ENCODE peak calls at places on chromosome X, in eight cellular contexts. Z is A549; J is dorsolateral prefrontal cortex; I is breast epithelium; L is CD4-positive, alpha-beta T cell; D is fibroblast of lung; A is substantia nigra; B is IMR-90. N is an unnamed sample.

GRCh38 chrX:153902388-153902787 is 2.1 kb upstream of the AVPR2 start:
- DNase-seq in Z (no peak), J (no peak), I (no peak), L (no peak), D (no peak), A (no peak), B (no peak), N (no peak)

GRCh38 chrX:109886122-109886761 is 116.7 kb upstream of the TMEM164 start:
- DNase-seq in Z (peak; percentile 53), J (no peak), I (no peak), L (no peak), D (peak; percentile 24), A (no peak), B (peak; percentile 63), N (peak; percentile 26)

GRCh38 chrX:20906571-20906970 is 467.6 kb upstream of the CNKSR2 start:
- DNase-seq in Z (no peak), J (no peak), I (no peak), L (no peak), D (peak; percentile 1), A (no peak), B (no peak), N (no peak)

GRCh38 chrX:10175317-10175871 is 18.6 kb downstream of the CLCN4 start:
- DNase-seq in Z (no peak), J (no peak), I (no peak), L (no peak), D (peak; percentile 82), A (no peak), B (peak; percentile 77), N (no peak)

GRCh38 chrX:6778547-6779231 is 243.8 kb upstream of the VCX3A start:
- DNase-seq in Z (no peak), J (peak; percentile 41), I (no peak), L (no peak), D (no peak), A (peak; percentile 23), B (no peak), N (no peak)

GRCh38 chrX:101485212-101486064 is at the start of gene ARMCX4:
- DNase-seq in Z (no peak), J (peak; percentile 87), I (peak; percentile 46), L (peak; percentile 51), D (peak; percentile 74), A (peak; percentile 63), B (peak; percentile 62), N (no peak)

GRCh38 chrX:20372533-20372932 is 105.8 kb upstream of the RPS6KA3 start:
- DNase-seq in Z (no peak), J (no peak), I (no peak), L (no peak), D (peak; percentile 63), A (no peak), B (no peak), N (no peak)

GRCh38 chrX:101357166-101357795 is 8.7 kb upstream of the TIMM8A start:
- DNase-seq in Z (no peak), J (no peak), I (no peak), L (no peak), D (no peak), A (no peak), B (peak; percentile 12), N (no peak)

GRCh38 chrX:41335590-41336331 is 1.8 kb downstream of the DDX3X start:
- DNase-seq in Z (no peak), J (no peak), I (no peak), L (no peak), D (peak; percentile 68), A (no peak), B (peak; percentile 80), N (no peak)

GRCh38 chrX:108275732-108276131 is 162.5 kb downstream of the COL4A6 start:
- DNase-seq in Z (no peak), J (no peak), I (no peak), L (no peak), D (no peak), A (no peak), B (no peak), N (no peak)

GRCh38 chrX:15623074-15623473 is 22.3 kb upstream of the ACE2 start:
- DNase-seq in Z (no peak), J (no peak), I (no peak), L (no peak), D (no peak), A (no peak), B (no peak), N (no peak)

GRCh38 chrX:68083510-68083909 is 349.8 kb downstream of the OPHN1 start:
- DNase-seq in Z (no peak), J (no peak), I (no peak), L (no peak), D (peak; percentile 66), A (no peak), B (peak; percentile 7), N (no peak)

GRCh38 chrX:54043696-54044125 is 562 bp downstream of the PHF8 start:
- DNase-seq in Z (no peak), J (peak; percentile 59), I (no peak), L (no peak), D (peak; percentile 30), A (no peak), B (peak; percentile 10), N (peak; percentile 36)

GRCh38 chrX:42531431-42531830 is 246.5 kb downstream of the PPP1R2C start:
- DNase-seq in Z (no peak), J (no peak), I (no peak), L (no peak), D (no peak), A (no peak), B (no peak), N (no peak)

GRCh38 chrX:110449312-110449711 is 90.7 kb downstream of the RTL9 start:
- DNase-seq in Z (no peak), J (no peak), I (no peak), L (no peak), D (no peak), A (no peak), B (no peak), N (no peak)

GRCh38 chrX:107718156-107718621 is 57.4 kb downstream of the TSC22D3 start:
- DNase-seq in Z (peak; percentile 67), J (no peak), I (peak; percentile 87), L (peak; percentile 55), D (peak; percentile 58), A (peak; percentile 13), B (peak; percentile 78), N (peak; percentile 90)

GRCh38 chrX:39667191-39667590 is 430.6 kb downstream of the BCOR start:
- DNase-seq in Z (no peak), J (no peak), I (no peak), L (no peak), D (peak; percentile 14), A (no peak), B (no peak), N (no peak)

GRCh38 chrX:153934473-153935325 is at the start of gene NAA10:
- DNase-seq in Z (peak; percentile 72), J (peak; percentile 73), I (peak; percentile 63), L (peak; percentile 62), D (peak; percentile 65), A (peak; percentile 66), B (peak; percentile 63), N (peak; percentile 69)

DNA sequence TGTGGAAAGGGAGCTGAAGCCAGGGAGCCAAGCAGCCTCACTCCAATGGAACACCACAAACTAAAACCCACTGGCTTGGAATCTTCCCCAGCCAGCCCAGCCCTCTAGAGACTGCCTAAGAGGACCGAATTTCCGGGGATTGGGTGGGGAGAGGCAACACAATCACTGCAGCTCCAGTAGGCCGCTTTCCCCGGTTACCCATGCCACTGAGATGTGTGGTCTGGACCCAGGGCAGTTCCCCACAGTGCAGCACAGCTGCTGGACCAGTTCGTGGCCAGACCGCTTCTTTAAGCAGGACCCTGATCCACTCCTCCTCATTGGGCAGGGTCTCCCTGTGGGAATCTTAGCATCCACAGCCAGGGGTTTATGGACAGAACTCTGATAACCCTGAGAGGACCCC is 91.9 kb upstream of the PAGE3 start:
- DNase-seq in Z (no peak), J (no peak), I (no peak), L (no peak), D (no peak), A (no peak), B (no peak), N (no peak)
- H3K27ac ChIP-seq in Z (no peak overlapping the region), J (no peak overlapping the region), I (no peak overlapping the region), L (no peak overlapping the region), D (no peak overlapping the region), A (no peak overlapping the region), B (no peak overlapping the region), N (no peak overlapping the region)

DNA sequence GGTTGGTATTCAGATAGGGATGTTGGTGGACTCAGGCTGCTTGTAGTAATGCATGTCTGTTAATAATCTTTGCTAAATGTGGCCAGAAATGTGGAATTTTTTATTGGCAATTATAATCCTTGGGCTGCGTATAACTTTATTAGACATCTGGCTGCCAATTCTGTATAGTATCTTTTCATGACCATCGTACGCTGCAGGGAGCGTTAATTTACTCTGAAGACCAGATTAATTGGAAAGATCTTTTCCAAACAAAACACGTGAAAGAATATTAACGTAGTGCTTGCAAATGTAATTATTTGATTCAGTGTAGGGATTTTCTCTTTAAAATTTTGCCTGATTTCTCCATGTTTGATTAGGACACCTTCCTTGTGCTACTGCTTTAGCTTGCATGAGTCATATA is 38.8 kb upstream of the FTHL17 start:
- DNase-seq in Z (no peak), J (no peak), I (no peak), L (no peak), D (no peak), A (no peak), B (no peak), N (no peak)
- H3K27ac ChIP-seq in Z (no peak overlapping the region), J (no peak overlapping the region), I (no peak overlapping the region), L (no peak overlapping the region), D (no peak overlapping the region), A (no peak overlapping the region), B (no peak overlapping the region), N (no peak overlapping the region)

GRCh38 chrX:14377427-14377826 is 151.9 kb upstream of the GLRA2 start:
- DNase-seq in Z (no peak), J (no peak), I (no peak), L (no peak), D (no peak), A (no peak), B (no peak), N (no peak)

GRCh38 chrX:14380044-14380443 is 149.3 kb upstream of the GLRA2 start:
- DNase-seq in Z (no peak), J (no peak), I (no peak), L (no peak), D (no peak), A (no peak), B (no peak), N (no peak)
- H3K27ac ChIP-seq in Z (no peak overlapping the region), J (no peak overlapping the region), I (no peak overlapping the region), L (no peak overlapping the region), D (no peak overlapping the region), A (no peak overlapping the region), B (no peak overlapping the region), N (no peak overlapping the region)

DNA sequence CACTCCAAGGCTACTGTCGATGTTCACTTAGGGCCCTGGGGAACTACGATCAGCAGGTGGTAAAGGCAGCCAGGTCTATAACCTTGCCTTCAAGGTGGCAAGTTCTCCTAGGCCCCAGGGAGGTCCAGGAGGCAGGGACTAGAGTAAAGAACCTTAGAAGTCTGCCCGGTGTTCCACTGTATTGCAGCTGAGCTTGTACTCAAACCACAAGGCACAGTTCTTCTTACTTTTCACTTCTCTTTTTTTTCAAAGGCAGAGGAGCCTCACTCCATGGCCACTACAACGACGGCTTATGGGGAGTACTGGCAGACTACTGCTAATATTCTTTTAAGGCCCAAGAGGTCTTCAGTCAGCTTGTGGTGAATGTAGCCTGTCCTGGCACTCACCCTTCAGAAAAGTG is 78.8 kb upstream of the GPR174 start:
- DNase-seq in Z (no peak), J (no peak), I (no peak), L (no peak), D (no peak), A (no peak), B (no peak), N (no peak)
- H3K27ac ChIP-seq in Z (no peak overlapping the region), J (no peak overlapping the region), I (no peak overlapping the region), L (no peak overlapping the region), D (no peak overlapping the region), A (no peak overlapping the region), B (no peak overlapping the region), N (no peak overlapping the region)